ENCODE peak calls at places on chromosomes 6 and 20, in five cellular contexts. One of them, this sample, is unnamed.

GRCh38 chr20:60192351-60192750 is 234.1 kb downstream of the CDH26 start:
- DNase-seq in lower leg skin: no peak
- DNase-seq in left ventricle myocardium inferior: no peak
- DNase-seq in cardiac muscle cell: no peak
- DNase-seq in Caco-2: no peak
- DNase-seq in this sample: no peak

GRCh38 chr6:32436995-32437836 is 2.5 kb upstream of the HLA-DRA start:
- DNase-seq in Caco-2: no peak
- DNase-seq in left ventricle myocardium inferior: no peak
- DNase-seq in lower leg skin: no peak
- DNase-seq in cardiac muscle cell: no peak
- DNase-seq in this sample: no peak

GRCh38 chr20:6692566-6693168 is 74.8 kb upstream of the BMP2 start:
- DNase-seq in Caco-2: peak
- DNase-seq in lower leg skin: no peak
- DNase-seq in cardiac muscle cell: no peak
- DNase-seq in left ventricle myocardium inferior: peak
- DNase-seq in this sample: no peak

GRCh38 chr6:85436939-85437495 is 12.9 kb upstream of the NT5E start:
- DNase-seq in lower leg skin: no peak
- DNase-seq in cardiac muscle cell: no peak
- DNase-seq in Caco-2: no peak
- DNase-seq in left ventricle myocardium inferior: no peak
- DNase-seq in this sample: no peak

GRCh38 chr20:48574383-48574782 is 253.4 kb downstream of the PREX1 start:
- DNase-seq in Caco-2: peak
- DNase-seq in left ventricle myocardium inferior: no peak
- DNase-seq in lower leg skin: no peak
- DNase-seq in cardiac muscle cell: no peak
- DNase-seq in this sample: no peak

GRCh38 chr6:2626381-2626780 is 124.3 kb downstream of the MYLK4 start:
- DNase-seq in left ventricle myocardium inferior: no peak
- DNase-seq in cardiac muscle cell: no peak
- DNase-seq in lower leg skin: no peak
- DNase-seq in Caco-2: no peak
- DNase-seq in this sample: no peak

GRCh38 chr6:121544691-121545090 is 109.2 kb downstream of the GJA1 start:
- DNase-seq in Caco-2: no peak
- DNase-seq in lower leg skin: no peak
- DNase-seq in cardiac muscle cell: no peak
- DNase-seq in left ventricle myocardium inferior: no peak
- DNase-seq in this sample: no peak

GRCh38 chr6:42301986-42302385 is 84.3 kb upstream of the MRPS10 start:
- DNase-seq in left ventricle myocardium inferior: no peak
- DNase-seq in cardiac muscle cell: no peak
- DNase-seq in lower leg skin: peak
- DNase-seq in Caco-2: no peak
- DNase-seq in this sample: no peak

GRCh38 chr6:89002523-89002922 is 39.1 kb upstream of the RNGTT start:
- DNase-seq in left ventricle myocardium inferior: no peak
- DNase-seq in cardiac muscle cell: no peak
- DNase-seq in lower leg skin: no peak
- DNase-seq in Caco-2: peak
- DNase-seq in this sample: no peak

GRCh38 chr6:44028767-44029166 is 98.5 kb downstream of the MRPL14 start:
- DNase-seq in lower leg skin: peak
- DNase-seq in cardiac muscle cell: no peak
- DNase-seq in Caco-2: no peak
- DNase-seq in left ventricle myocardium inferior: no peak
- DNase-seq in this sample: no peak